ENCODE peak calls at places on chromosomes 7 and 10, in nine cellular contexts. L is endothelial cell of umbilical vein, F is GM12878, G is adrenal gland, B is esophagus squamous epithelium, Z is ovary, P is heart left ventricle, V is HepG2, I is thyroid gland. R is an unnamed sample.
A peak's percentile ranks its signal among the peaks of the same experiment; 100 is the strongest.

GRCh38 chr7:155590215-155591023 is 44.1 kb upstream of the CNPY1 start:
- DNase-seq in L (no peak), F (no peak), G (peak; percentile 17), B (no peak), Z (no peak), P (peak; percentile 49), V (peak; percentile 72), I (no peak), R (peak; percentile 91)

GRCh38 chr7:139738101-139738489 is 39.7 kb downstream of the HIPK2 start:
- DNase-seq in L (peak; percentile 49), F (no peak), G (no peak), B (no peak), Z (no peak), P (no peak), V (peak; percentile 86), I (no peak), R (no peak)

GRCh38 chr7:34096135-34096775 is 190.9 kb downstream of the BMPER start:
- DNase-seq in L (no peak), F (no peak), G (peak; percentile 46), B (no peak), Z (peak; percentile 84), P (peak; percentile 82), V (no peak), I (peak; percentile 8), R (no peak)

GRCh38 chr7:135239263-135239662 is 5.6 kb downstream of the STRA8 start:
- DNase-seq in L (no peak), F (no peak), G (no peak), B (no peak), Z (no peak), P (no peak), V (no peak), I (no peak), R (no peak)

GRCh38 chr7:84985073-84985784 is 201.6 kb downstream of the SEMA3D start:
- DNase-seq in L (peak; percentile 17), F (no peak), G (no peak), B (no peak), Z (no peak), P (no peak), V (no peak), I (no peak), R (no peak)

GRCh38 chr10:22713853-22714523 is 390 bp downstream of the PIP4K2A start:
- DNase-seq in L (peak; percentile 29), F (no peak), G (peak; percentile 38), B (no peak), Z (peak; percentile 23), P (peak; percentile 38), V (no peak), I (peak; percentile 34), R (peak; percentile 92)

GRCh38 chr10:70321233-70321632 is 37.4 kb upstream of the NPFFR1 start:
- DNase-seq in L (no peak), F (no peak), G (no peak), B (no peak), Z (no peak), P (no peak), V (no peak), I (no peak), R (no peak)

GRCh38 chr10:7267142-7267541 is 143.7 kb downstream of the SFMBT2 start:
- DNase-seq in L (no peak), F (no peak), G (no peak), B (no peak), Z (no peak), P (no peak), V (no peak), I (no peak), R (no peak)

GRCh38 chr10:14583252-14583651 is 191.4 kb downstream of the FAM107B start:
- DNase-seq in L (no peak), F (no peak), G (no peak), B (no peak), Z (no peak), P (no peak), V (no peak), I (peak; percentile 27), R (peak; percentile 88)

GRCh38 chr10:17394854-17395253 is 59.5 kb downstream of the ST8SIA6 start:
- DNase-seq in L (no peak), F (no peak), G (no peak), B (no peak), Z (no peak), P (no peak), V (no peak), I (no peak), R (no peak)

GRCh38 chr10:89129850-89130396 is 77.2 kb downstream of the CH25H start:
- DNase-seq in L (no peak), F (no peak), G (peak; percentile 42), B (no peak), Z (no peak), P (peak; percentile 29), V (no peak), I (no peak), R (no peak)

GRCh38 chr7:18343047-18343446 is 152.5 kb upstream of the HDAC9 start:
- DNase-seq in L (no peak), F (no peak), G (no peak), B (no peak), Z (no peak), P (no peak), V (no peak), I (no peak), R (no peak)

GRCh38 chr7:113100091-113100723 is 13.6 kb upstream of the GPR85 start:
- DNase-seq in L (no peak), F (no peak), G (peak; percentile 77), B (no peak), Z (peak; percentile 25), P (peak; percentile 65), V (no peak), I (peak; percentile 77), R (no peak)

GRCh38 chr7:76371396-76371795 is 12.6 kb upstream of the YWHAG start:
- DNase-seq in L (no peak), F (no peak), G (no peak), B (no peak), Z (no peak), P (no peak), V (no peak), I (no peak), R (peak; percentile 58)

GRCh38 chr7:73766556-73767229 is 3.4 kb downstream of the CLDN3 start:
- DNase-seq in L (no peak), F (no peak), G (no peak), B (no peak), Z (no peak), P (no peak), V (no peak), I (no peak), R (no peak)

GRCh38 chr7:73770860-73771665 is 993 bp upstream of the CLDN3 start:
- DNase-seq in L (no peak), F (no peak), G (no peak), B (no peak), Z (no peak), P (no peak), V (no peak), I (peak; percentile 55), R (no peak)

GRCh38 chr7:73770002-73770859 is at the start of gene CLDN3:
- DNase-seq in L (no peak), F (no peak), G (no peak), B (no peak), Z (no peak), P (no peak), V (no peak), I (peak; percentile 98), R (no peak)

GRCh38 chr7:73769481-73770001 is 529 bp downstream of the CLDN3 start:
- DNase-seq in L (no peak), F (no peak), G (no peak), B (no peak), Z (no peak), P (no peak), V (no peak), I (peak; percentile 49), R (no peak)

GRCh38 chr7:73768661-73769480 is 1.2 kb downstream of the CLDN3 start:
- DNase-seq in L (no peak), F (no peak), G (no peak), B (no peak), Z (no peak), P (no peak), V (no peak), I (peak; percentile 42), R (no peak)
- TF ChIP-seq POLR2A in L (no peak), F (no peak), G (no peak), B (no peak), Z (no peak), P (no peak), V (no peak), I (no peak), R (no peak)

DNA sequence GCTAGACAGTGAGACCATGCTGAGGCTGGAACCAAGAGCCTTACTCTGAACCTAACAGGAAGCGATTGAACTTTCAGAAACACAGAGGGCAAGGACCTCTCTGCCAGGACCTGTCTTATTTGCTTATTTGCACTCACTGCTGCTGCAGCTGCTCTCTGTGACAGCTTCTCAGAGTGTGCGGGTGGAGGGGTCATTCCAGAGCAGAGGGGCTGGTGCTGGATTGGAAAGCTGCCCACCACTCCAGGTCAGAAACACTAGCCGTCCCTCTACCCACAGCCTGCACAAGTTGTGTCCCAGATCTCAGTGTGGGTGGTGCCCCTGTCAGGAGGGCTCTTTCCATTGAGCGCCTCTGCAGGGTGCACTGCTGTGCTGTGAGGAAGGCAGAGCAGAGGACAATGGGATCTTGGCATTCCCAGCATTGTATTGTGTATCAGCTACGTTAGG is 126.2 kb downstream of the CCNY start:
- DNase-seq in L (no peak), F (no peak), G (no peak), B (no peak), Z (no peak), P (no peak), V (peak; percentile 56), I (no peak), R (no peak)
- H3K4me1 ChIP-seq in L (peaks cover 25% of the 10 kb centered on the region), F (peaks cover 14% of the 10 kb centered on the region), G (peaks cover 54% of the 10 kb centered on the region), B (peaks cover 28% of the 10 kb centered on the region), Z (peaks cover 17% of the 10 kb centered on the region), P (peaks cover 96% of the 10 kb centered on the region), V (peaks cover 68% of the 10 kb centered on the region), I (peaks cover 34% of the 10 kb centered on the region), R (peaks cover 22% of the 10 kb centered on the region)

DNA sequence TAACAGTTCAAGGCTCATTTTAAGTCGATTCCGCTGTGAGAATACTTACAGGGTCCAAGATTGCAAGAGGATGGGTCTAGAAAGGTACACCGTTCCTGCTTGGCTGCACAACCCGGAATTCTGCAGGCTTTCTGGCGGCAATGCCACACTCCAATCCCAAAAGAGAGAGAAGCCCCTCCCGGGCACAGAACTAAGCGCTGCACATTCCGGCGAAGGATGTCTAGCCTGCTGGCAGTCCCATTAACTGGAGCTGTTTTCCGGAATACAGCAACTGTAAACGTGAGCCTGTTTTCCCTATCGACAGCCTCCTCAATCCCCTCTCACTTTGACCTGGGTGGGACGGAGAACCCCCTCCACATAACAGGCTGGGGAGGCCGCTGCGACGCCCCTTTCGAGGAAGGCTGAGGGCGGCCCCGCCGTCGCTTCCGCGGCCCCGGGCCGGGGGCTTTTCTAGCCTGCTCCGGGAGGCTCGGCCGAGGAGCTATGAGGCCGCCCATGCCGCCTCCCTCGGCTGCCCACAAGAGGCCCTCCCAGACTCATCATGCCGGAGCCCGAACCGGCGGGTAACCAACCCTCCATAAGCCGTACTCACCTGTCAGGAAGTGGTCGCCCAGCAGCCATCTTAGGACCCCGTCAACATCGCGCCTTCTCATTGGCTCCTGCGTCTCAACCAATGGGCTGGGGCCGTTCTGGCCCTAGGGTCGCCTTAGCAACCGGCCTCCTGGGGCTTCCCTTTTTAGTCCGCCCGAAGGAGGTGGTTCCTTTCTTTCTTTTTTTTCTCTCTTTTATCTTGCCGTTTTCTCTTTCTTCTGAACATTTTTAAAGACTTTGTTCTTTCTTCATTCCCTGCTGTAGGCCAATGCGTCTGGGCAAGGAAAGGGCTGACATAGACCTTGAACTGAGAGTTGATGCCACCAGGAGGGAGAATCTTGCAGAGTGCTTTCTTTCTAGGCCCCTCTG is at the start of gene FAM204A:
- DNase-seq in L (peak; percentile 96), F (peak; percentile 93), G (peak; percentile 93), B (peak; percentile 68), Z (peak; percentile 95), P (peak; percentile 94), V (peak; percentile 88), I (peak; percentile 94), R (peak; percentile 95)
- H3K27ac ChIP-seq in L (peak within 1 kb of the TSS; percentile 11), F (peak within 1 kb of the TSS; percentile 78), G (peak within 1 kb of the TSS; percentile 51), B (peak within 1 kb of the TSS; percentile 74), Z (peak within 1 kb of the TSS; percentile 67), P (peak within 1 kb of the TSS; percentile 87), V (peak within 1 kb of the TSS; percentile 68), I (peak within 1 kb of the TSS; percentile 3), R (peak within 1 kb of the TSS; percentile 91)

GRCh38 chr7:151013728-151014497 is 10.4 kb downstream of the ATG9B start:
- DNase-seq in L (no peak), F (peak; percentile 17), G (peak; percentile 74), B (peak; percentile 29), Z (no peak), P (peak; percentile 78), V (no peak), I (peak; percentile 26), R (peak; percentile 94)
- TF ChIP-seq POLR2A in L (no peak), F (peak; percentile 72), G (no peak), B (peak; percentile 6), Z (no peak), P (no peak), V (no peak), I (no peak), R (no peak)